ENCODE peak calls at places on chromosomes 13 and 19, in four cellular contexts. F is lower lobe of right lung, E is AG10803, X is HFFc6. T is an unnamed sample.

GRCh38 chr19:27580906-27581305 is 1632.0 kb downstream of the UQCRFS1 start:
- DNase-seq in X (no peak), F (no peak), E (no peak), T (no peak)

GRCh38 chr19:50178320-50178719 is 15.2 kb upstream of the IZUMO2 start:
- DNase-seq in F (no peak), E (no peak), X (no peak), T (no peak)

GRCh38 chr13:30466358-30466714 is 600 bp upstream of the HMGB1 start:
- DNase-seq in F (no peak), E (peak), X (peak), T (peak)

GRCh38 chr13:69264362-69265334 is 843.0 kb upstream of the ATXN8OS start:
- DNase-seq in X (no peak), E (no peak), F (no peak), T (no peak)

GRCh38 chr19:58054792-58055482 is 4.1 kb upstream of the ZNF135 start:
- DNase-seq in E (peak), X (no peak), F (no peak), T (peak)

GRCh38 chr19:23810496-23810895 is 51.8 kb upstream of the ZNF681 start:
- DNase-seq in E (no peak), F (no peak), X (no peak), T (no peak)

GRCh38 chr13:114142640-114143490 is 10.4 kb upstream of the RASA3 start:
- DNase-seq in E (no peak), F (peak), X (no peak), T (no peak)

GRCh38 chr13:46179576-46180368 is 2.2 kb downstream of the LCP1 start:
- DNase-seq in F (peak), E (no peak), X (no peak), T (no peak)

GRCh38 chr13:50306096-50306495 is 290.9 kb downstream of the KCNRG start:
- DNase-seq in F (no peak), X (no peak), E (no peak), T (no peak)

GRCh38 chr13:46126552-46127171 is 21.8 kb upstream of the CPB2 start:
- DNase-seq in X (peak), E (peak), F (peak), T (peak)

GRCh38 chr19:52936958-52937334 is 13.7 kb upstream of the ZNF888 start:
- DNase-seq in F (no peak), E (no peak), X (no peak), T (no peak)

GRCh38 chr19:54010474-54010873 is 19.0 kb downstream of the CACNG6 start:
- DNase-seq in X (no peak), F (no peak), E (no peak), T (no peak)

GRCh38 chr13:36006347-36006746 is 124.8 kb downstream of the DCLK1 start:
- DNase-seq in X (no peak), F (peak), E (no peak), T (no peak)

GRCh38 chr13:110916671-110917142 is 1.8 kb upstream of the ANKRD10 start:
- DNase-seq in F (no peak), X (peak), E (peak), T (peak)

GRCh38 chr13:29361716-29362115 is 233.8 kb downstream of the SLC7A1 start:
- DNase-seq in X (no peak), E (no peak), F (no peak), T (no peak)

GRCh38 chr13:87057807-87058520 is 613.2 kb upstream of the SLITRK5 start:
- DNase-seq in F (no peak), E (no peak), X (no peak), T (no peak)

GRCh38 chr13:47723898-47724297 is 277.2 kb downstream of the SUCLA2 start:
- DNase-seq in F (no peak), E (no peak), X (no peak), T (no peak)

GRCh38 chr19:50493171-50493570 is 16.5 kb upstream of the GARIN5A start:
- DNase-seq in F (no peak), X (no peak), E (no peak), T (no peak)

GRCh38 chr19:12603714-12604113 is 6.9 kb downstream of the ZNF490 start:
- DNase-seq in X (no peak), F (no peak), E (peak), T (no peak)

GRCh38 chr19:33186431-33186830 is 7.7 kb upstream of the LRP3 start:
- DNase-seq in X (no peak), E (no peak), F (peak), T (no peak)

GRCh38 chr13:36193151-36193855 is 21.1 kb downstream of the SOHLH2 start:
- DNase-seq in E (peak), X (no peak), F (no peak), T (peak)

GRCh38 chr13:75395056-75395455 is 86.9 kb downstream of the TBC1D4 start:
- DNase-seq in X (no peak), E (no peak), F (no peak), T (no peak)

GRCh38 chr19:6021878-6022569 is 44.1 kb upstream of the RANBP3 start:
- DNase-seq in X (peak), E (peak), F (peak), T (peak)

GRCh38 chr19:51676566-51677083 is 16.5 kb upstream of the SPACA6 start:
- DNase-seq in X (no peak), F (no peak), E (no peak), T (no peak)

GRCh38 chr13:33639640-33640080 is 178.3 kb upstream of the RFC3 start:
- DNase-seq in F (no peak), E (no peak), X (no peak), T (no peak)

GRCh38 chr19:17497149-17497798 is 14.2 kb upstream of the PGLS start:
- DNase-seq in F (no peak), X (no peak), E (no peak), T (no peak)

GRCh38 chr13:109655611-109656010 is 130.8 kb downstream of the IRS2 start:
- DNase-seq in E (no peak), X (no peak), F (no peak), T (no peak)

GRCh38 chr13:23656637-23657036 is 86.4 kb downstream of the TNFRSF19 start:
- DNase-seq in F (no peak), E (peak), X (no peak), T (peak)

GRCh38 chr19:29658221-29658991 is 6.9 kb upstream of the PLEKHF1 start:
- DNase-seq in F (no peak), X (peak), E (no peak), T (no peak)

GRCh38 chr19:13906525-13906904 is 514 bp downstream of the CC2D1A start:
- DNase-seq in E (peak), X (no peak), F (peak), T (no peak)

GRCh38 chr13:91313103-91313502 is 34.4 kb upstream of the MIR17HG start:
- DNase-seq in X (peak), F (no peak), E (peak), T (peak)

GRCh38 chr13:21812192-21812626 is 141.3 kb downstream of the FGF9 start:
- DNase-seq in F (no peak), X (no peak), E (no peak), T (no peak)

GRCh38 chr13:46339035-46339666 is 47.9 kb downstream of the RUBCNL start:
- DNase-seq in X (peak), E (peak), F (peak), T (peak)

GRCh38 chr13:45120967-45121366 is 657 bp downstream of the GTF2F2 start:
- DNase-seq in F (no peak), X (no peak), E (no peak), T (no peak)

GRCh38 chr13:45122941-45123340 is 2.6 kb downstream of the GTF2F2 start:
- DNase-seq in X (no peak), F (no peak), E (no peak), T (no peak)

GRCh38 chr13:45119469-45119989 is 781 bp upstream of the GTF2F2 start:
- DNase-seq in F (no peak), X (no peak), E (peak), T (peak)

GRCh38 chr13:45119990-45120864 is at the start of gene GTF2F2:
- DNase-seq in F (peak), X (peak), E (peak), T (peak)

DNA sequence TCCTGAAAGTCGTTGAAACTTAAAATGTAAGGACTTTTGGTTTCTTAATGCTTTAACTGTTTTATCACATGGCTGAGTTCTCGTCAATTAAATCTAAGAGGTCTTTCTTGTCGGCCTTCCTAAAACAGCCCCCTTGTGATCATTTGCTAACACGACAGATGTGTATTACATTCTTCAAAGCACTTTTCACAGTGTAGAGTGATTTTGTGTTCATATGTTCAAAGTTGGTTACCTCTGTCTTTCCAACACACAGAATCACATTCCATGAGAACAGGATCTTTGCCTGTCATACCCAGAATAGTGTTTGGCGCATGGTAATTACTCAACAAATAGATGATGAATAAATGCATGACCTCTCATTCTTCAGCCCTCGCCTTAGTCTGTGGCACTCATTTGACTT is 1.1 kb downstream of the GTF2F2 start:
- DNase-seq in E (peak), F (no peak), X (peak), T (peak)
- TF ChIP-seq CTCF in E (peak), F (no peak), X (peak), T (peak)

GRCh38 chr19:35476149-35476548 is 14.1 kb downstream of the KRTDAP start:
- DNase-seq in F (no peak), X (no peak), E (no peak), T (no peak)
- TF ChIP-seq CTCF in F (no peak), X (peak), E (no peak), T (peak)

GRCh38 chr19:45883586-45883880 is 2.4 kb downstream of the IRF2BP1 start:
- DNase-seq in E (no peak), F (no peak), X (no peak), T (no peak)
- TF ChIP-seq CTCF in E (no peak), F (no peak), X (peak), T (no peak)

GRCh38 chr19:38929929-38930775 is at the start of gene SARS2:
- DNase-seq in F (peak), E (peak), X (peak), T (peak)
- TF ChIP-seq CTCF in F (peak), E (peak), X (peak), T (peak)

GRCh38 chr19:1651061-1651547 is 1.3 kb downstream of the TCF3 start:
- DNase-seq in E (peak), F (no peak), X (no peak), T (no peak)

GRCh38 chr19:1652471-1653299 is at the start of gene TCF3:
- DNase-seq in F (peak), E (peak), X (peak), T (peak)

GRCh38 chr19:1653300-1653628 is 849 bp upstream of the TCF3 start:
- DNase-seq in F (no peak), X (no peak), E (no peak), T (no peak)

GRCh38 chr19:1650627-1651009 is 1.8 kb downstream of the TCF3 start:
- DNase-seq in X (no peak), E (no peak), F (no peak), T (no peak)

GRCh38 chr19:1651548-1652394 is 644 bp downstream of the TCF3 start:
- DNase-seq in E (peak), F (peak), X (no peak), T (no peak)
- TF ChIP-seq CTCF in E (no peak), F (no peak), X (no peak), T (no peak)

DNA sequence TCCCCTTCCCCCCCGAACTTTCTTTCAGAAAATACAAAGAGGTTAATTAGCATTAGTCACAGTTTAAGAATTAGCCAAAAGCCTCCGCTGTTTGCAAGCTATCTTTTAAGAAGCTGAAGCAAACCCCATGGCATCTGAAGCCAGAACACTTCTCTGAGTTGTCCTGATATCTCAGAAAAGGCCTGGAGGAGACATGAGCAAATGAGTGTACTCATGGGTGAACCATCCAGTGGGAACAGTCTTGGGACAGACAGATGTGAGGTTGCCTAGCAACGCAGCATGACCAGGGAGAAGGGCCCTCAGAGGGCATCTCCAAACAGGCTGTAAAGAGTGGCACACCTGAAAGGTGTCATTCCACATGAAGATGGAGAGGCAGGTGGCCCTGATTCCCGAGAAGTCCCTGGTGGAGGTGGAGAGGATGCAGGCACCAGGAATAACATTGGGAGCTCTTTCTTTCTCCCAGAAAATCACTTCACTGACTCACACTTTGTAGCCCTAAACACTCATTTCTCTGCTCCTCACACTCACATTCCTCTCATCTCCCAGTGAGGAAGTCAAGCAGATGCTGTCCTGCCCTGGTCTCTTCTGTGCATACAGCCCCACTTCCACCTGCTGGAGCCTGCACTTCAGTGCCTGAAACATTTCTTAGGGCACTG is 87.0 kb upstream of the TSHZ3 start:
- DNase-seq in X (peak), E (peak), F (no peak), T (no peak)
- TF ChIP-seq CTCF in X (no peak), E (no peak), F (no peak), T (no peak)

DNA sequence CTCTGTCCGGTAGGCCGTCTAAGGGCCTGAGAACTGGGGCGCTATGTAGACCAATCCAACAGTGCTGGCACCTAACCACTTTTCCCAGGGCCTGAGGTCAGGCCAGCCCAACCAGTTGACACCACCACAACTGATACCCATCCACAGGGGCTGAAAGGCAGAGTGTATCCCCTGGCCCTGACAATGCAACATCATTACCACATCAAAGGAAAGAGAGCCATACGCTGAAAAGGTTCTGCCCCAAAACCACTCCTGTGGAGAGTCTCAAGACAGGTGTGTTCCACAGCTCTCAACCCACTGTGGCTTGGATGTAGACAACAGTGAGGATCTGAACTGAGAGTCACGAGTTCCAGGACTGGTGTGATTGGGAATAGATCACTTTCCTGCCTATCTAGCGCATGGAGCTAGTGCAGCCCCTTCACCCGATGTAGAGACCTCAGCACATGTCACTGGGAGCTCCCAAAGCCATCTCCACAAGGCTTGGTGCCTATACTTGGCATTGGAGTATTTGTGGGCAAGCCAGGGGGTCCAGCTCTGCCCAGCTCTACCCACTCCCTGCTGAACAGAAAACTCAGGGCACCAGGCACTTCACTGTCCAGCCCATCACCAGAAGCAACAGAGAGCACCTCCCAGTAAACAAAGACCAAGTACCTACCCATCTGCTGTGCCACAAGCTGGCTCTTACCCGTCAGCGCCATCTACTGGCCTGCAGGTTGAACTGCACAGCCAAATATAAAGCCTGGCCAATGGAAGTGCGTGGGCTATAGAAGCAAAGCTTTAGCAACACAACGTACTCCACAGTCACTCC is 579.5 kb downstream of the UQCRFS1 start:
- DNase-seq in X (peak), F (peak), E (peak), T (peak)
- TF ChIP-seq CTCF in X (peak), F (peak), E (peak), T (peak)

GRCh38 chr13:72648513-72649065 is 78.8 kb downstream of the MZT1 start:
- DNase-seq in F (no peak), E (no peak), X (no peak), T (no peak)
- TF ChIP-seq CTCF in F (no peak), E (peak), X (no peak), T (peak)

DNA sequence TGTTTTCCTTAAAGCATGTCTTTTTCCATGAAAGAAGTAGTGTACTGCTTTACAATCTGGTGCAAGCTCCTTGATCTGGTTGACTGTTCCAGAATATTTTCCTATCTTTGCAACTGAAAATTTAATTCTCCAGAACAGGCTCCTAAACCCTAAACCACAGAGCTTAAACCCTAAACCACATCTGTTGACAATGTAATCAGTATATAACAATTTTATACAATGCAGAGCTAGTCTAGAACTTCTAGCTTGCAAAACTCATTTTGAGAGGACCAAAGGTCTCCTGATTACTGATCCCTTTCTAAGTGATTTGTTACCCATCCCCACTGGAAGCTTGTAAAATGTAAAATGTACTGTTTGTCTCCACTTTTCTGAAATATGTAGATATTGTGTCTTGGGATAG is 74.4 kb downstream of the CDK8 start:
- DNase-seq in E (no peak), X (no peak), F (no peak), T (no peak)
- TF ChIP-seq CTCF in E (no peak), X (no peak), F (no peak), T (no peak)

GRCh38 chr13:95536629-95537241 is 15.8 kb upstream of the CLDN10 start:
- DNase-seq in E (peak), F (no peak), X (peak), T (no peak)
- TF ChIP-seq CTCF in E (peak), F (peak), X (peak), T (peak)